ENCODE peak calls at places on chromosomes 2 and 18, in four cellular contexts. F, Y, E and P are unnamed samples.

GRCh38 chr2:110865188-110865587 is 132.8 kb downstream of the ACOXL start:
- DNase-seq in Y (no peak), F (no peak), E (no peak), P (no peak)

GRCh38 chr2:152467677-152468406 is 132.9 kb downstream of the FMNL2 start:
- DNase-seq in F (no peak), E (no peak), Y (no peak), P (no peak)

GRCh38 chr18:77749189-77749588 is 499.5 kb downstream of the GALR1 start:
- DNase-seq in F (no peak), Y (no peak), E (no peak), P (no peak)

GRCh38 chr18:49006641-49007136 is 55.9 kb upstream of the SMAD7 start:
- DNase-seq in E (no peak), F (no peak), Y (peak; percentile 79), P (no peak)

GRCh38 chr2:188485496-188485895 is 193.8 kb downstream of the GULP1 start:
- DNase-seq in F (no peak), E (no peak), Y (no peak), P (no peak)

GRCh38 chr2:39779926-39780325 is 868 bp upstream of the THUMPD2 start:
- DNase-seq in Y (no peak), E (no peak), F (no peak), P (no peak)

GRCh38 chr2:145350011-145350410 is 830.1 kb upstream of the ZEB2 start:
- DNase-seq in Y (peak; percentile 1), F (no peak), E (no peak), P (no peak)

GRCh38 chr2:176159678-176160250 is 2.7 kb downstream of the HOXD3 start:
- DNase-seq in E (no peak), F (no peak), Y (no peak), P (no peak)

GRCh38 chr2:181585732-181586131 is 71.2 kb downstream of the CERKL start:
- DNase-seq in F (no peak), Y (no peak), E (no peak), P (no peak)

GRCh38 chr2:128442053-128442751 is 123.5 kb upstream of the HS6ST1 start:
- DNase-seq in E (no peak), F (no peak), Y (no peak), P (no peak)

GRCh38 chr2:63189026-63189425 is 138.4 kb downstream of the OTX1 start:
- DNase-seq in E (no peak), Y (peak; percentile 36), F (peak; percentile 27), P (no peak)

GRCh38 chr2:59690849-59691248 is 862.6 kb downstream of the BCL11A start:
- DNase-seq in Y (no peak), F (no peak), E (no peak), P (no peak)

GRCh38 chr2:177407031-177407430 is 14.5 kb downstream of the AGPS start:
- DNase-seq in F (no peak), Y (no peak), E (no peak), P (no peak)

GRCh38 chr2:170030040-170030439 is 147.9 kb upstream of the MYO3B start:
- DNase-seq in E (no peak), F (no peak), Y (no peak), P (no peak)

GRCh38 chr18:2515408-2515807 is 55.9 kb downstream of the METTL4 start:
- DNase-seq in F (no peak), E (no peak), Y (peak; percentile 87), P (no peak)

DNA sequence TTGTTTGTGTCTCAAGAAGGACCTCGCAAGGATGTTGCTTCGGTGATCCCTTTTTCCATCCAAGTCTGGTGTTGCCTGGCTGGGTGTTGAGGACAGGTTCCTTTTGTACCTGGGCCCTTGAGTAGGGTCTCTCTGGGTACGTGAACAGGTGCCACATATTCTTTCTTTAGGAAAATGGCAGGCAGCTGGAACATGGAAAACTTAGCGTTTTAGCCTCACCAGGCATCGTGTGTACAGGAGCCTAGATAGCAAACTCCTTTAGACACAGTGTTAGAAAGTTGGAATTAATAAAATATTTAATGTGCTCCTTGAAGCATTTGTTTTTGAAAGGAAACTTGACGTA is 54.3 kb upstream of the RBM44 start:
- DNase-seq in E (no peak), Y (no peak), F (no peak), P (no peak)
- H3K27ac ChIP-seq in E (no peak overlapping the region), Y (peak overlapping the region; percentile 59), F (no peak overlapping the region), P (no peak overlapping the region)

DNA sequence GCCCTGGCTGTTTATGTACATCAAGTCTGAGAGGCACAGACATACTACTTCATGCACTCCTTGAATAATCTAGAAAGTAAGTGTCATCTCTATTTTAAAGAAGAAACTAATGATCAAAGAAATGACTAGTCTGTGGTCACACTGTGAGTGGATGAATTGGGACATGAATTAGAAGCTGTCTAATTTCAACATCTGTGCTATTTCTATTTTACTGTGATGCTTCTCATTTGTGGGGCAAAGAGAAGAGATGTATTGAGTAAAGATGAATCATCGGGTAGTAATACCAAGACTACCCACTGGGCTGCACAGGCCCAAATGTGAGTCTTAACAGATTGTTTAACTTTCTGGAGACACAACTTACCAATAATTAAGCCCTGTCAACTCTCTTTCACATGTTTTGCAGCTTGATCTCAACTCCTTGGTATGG is 42.4 kb upstream of the MTIF2 start:
- DNase-seq in F (no peak), Y (peak; percentile 32), E (no peak), P (no peak)
- H3K27ac ChIP-seq in F (no peak overlapping the region), Y (no peak overlapping the region), E (no peak overlapping the region), P (no peak overlapping the region)

DNA sequence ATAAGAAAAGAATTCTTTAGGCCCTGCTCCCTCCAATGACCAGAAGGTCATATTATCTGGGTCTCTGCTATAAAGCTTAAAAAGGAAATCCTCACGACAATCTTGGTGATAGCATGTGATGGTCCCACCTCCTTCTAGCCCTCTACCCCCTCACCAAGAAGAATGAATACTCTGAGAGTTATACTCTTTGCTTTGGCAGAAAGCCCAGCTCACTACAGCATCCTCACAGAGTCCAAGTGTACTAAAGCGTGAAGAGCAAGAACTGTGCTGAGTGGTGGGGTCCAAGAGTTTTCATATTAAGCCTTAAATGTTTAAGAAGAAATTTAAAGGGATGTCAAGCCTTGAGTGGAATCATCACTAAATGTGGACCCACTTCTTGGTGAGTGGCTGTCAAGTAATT is 16.6 kb upstream of the SERPINB7 start:
- DNase-seq in E (no peak), Y (no peak), F (no peak), P (no peak)
- H3K27ac ChIP-seq in E (no peak overlapping the region), Y (no peak overlapping the region), F (no peak overlapping the region), P (no peak overlapping the region)

DNA sequence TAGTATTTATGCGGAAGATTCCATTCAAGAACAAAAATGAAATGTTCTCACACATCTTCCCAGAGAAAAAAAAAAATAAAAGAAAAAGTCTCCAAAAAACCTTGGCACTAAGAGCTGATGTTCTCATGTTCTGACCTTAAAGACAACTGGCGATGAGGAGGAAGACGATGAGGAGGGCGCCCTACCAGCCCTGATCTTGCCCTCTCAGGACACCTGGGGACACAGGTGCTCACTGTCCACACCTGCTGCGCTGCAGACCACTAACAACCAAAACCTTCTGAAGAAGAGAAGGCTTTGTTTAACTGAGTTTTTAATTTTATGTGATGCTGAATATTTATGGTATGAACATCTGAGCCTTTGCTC is 184.6 kb downstream of the HDAC4 start:
- DNase-seq in Y (no peak), E (no peak), F (no peak), P (no peak)
- H3K27ac ChIP-seq in Y (no peak overlapping the region), E (no peak overlapping the region), F (no peak overlapping the region), P (no peak overlapping the region)

GRCh38 chr2:149375801-149376349 is 45.5 kb downstream of the LYPD6 start:
- DNase-seq in F (no peak), Y (no peak), E (peak; percentile 48), P (no peak)
- H3K27ac ChIP-seq in F (no peak overlapping the region), Y (no peak overlapping the region), E (no peak overlapping the region), P (no peak overlapping the region)

GRCh38 chr2:100206731-100207255 is 64.4 kb upstream of the AFF3 start:
- DNase-seq in E (no peak), F (no peak), Y (no peak), P (no peak)

GRCh38 chr2:100211517-100211916 is 69.1 kb upstream of the AFF3 start:
- DNase-seq in Y (no peak), E (no peak), F (no peak), P (no peak)

GRCh38 chr2:100205128-100205527 is 62.7 kb upstream of the AFF3 start:
- DNase-seq in E (no peak), Y (no peak), F (no peak), P (no peak)

GRCh38 chr2:100208375-100208774 is 66.0 kb upstream of the AFF3 start:
- DNase-seq in Y (no peak), E (no peak), F (no peak), P (no peak)

GRCh38 chr2:100207411-100207885 is 65.1 kb upstream of the AFF3 start:
- DNase-seq in F (no peak), Y (no peak), E (no peak), P (no peak)
- H3K27ac ChIP-seq in F (no peak overlapping the region), Y (no peak overlapping the region), E (no peak overlapping the region), P (no peak overlapping the region)

DNA sequence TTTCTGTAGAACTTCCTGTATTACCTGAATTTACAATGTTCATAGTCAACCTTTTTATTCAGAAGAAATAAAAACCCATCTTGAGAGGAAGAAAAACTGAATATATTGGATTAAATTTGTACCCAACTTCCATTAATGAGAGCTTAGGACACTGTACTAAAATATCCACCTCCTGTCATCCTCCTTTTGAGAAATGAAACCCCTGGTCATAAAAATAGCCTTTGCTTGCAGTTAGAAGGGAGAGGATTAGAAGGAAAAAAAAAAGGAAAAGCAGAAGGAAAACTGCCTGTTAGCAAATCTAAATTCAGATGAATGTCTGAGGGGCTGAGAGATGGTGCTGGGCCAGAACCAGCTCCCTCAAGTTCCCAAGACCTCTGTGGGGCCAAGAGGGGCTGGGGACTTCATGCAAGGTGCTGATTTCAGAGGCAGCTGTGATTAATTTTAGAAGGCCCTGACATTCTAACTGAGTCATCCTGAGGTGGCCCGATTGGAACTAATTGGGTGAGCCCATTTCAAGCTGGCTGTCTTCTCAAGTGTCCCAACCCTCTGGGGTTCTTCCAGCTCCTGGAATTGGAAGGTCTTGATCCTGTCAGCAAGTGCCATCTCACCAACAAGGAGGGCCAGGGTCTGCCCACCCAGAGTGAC is 38.4 kb upstream of the BIN1 start:
- DNase-seq in E (no peak), Y (no peak), F (no peak), P (no peak)
- H3K27ac ChIP-seq in E (no peak overlapping the region), Y (peak overlapping the region; percentile 10), F (no peak overlapping the region), P (no peak overlapping the region)